ENCODE peak calls at places on chromosomes 13 and 19, in six cellular contexts. One of them, this sample, is unnamed.

GRCh38 chr13:114007566-114007965 is 33.7 kb upstream of the C13orf46 start:
- DNase-seq in T-helper 9 cell: no peak
- DNase-seq in islet precursor cell: no peak
- DNase-seq in NCI-H510A treated with DMSO at 0.1 percent for 48 hours: no peak
- DNase-seq in heart right ventricle: no peak
- DNase-seq in endodermal cell: no peak
- DNase-seq in this sample: no peak

GRCh38 chr13:41668130-41668757 is 210.9 kb downstream of the RGCC start:
- DNase-seq in heart right ventricle: no peak
- DNase-seq in islet precursor cell: peak
- DNase-seq in NCI-H510A treated with DMSO at 0.1 percent for 48 hours: peak
- DNase-seq in T-helper 9 cell: no peak
- DNase-seq in endodermal cell: peak
- DNase-seq in this sample: no peak

GRCh38 chr19:14480695-14481069 is 5.5 kb upstream of the PTGER1 start:
- DNase-seq in NCI-H510A treated with DMSO at 0.1 percent for 48 hours: no peak
- DNase-seq in heart right ventricle: no peak
- DNase-seq in T-helper 9 cell: no peak
- DNase-seq in islet precursor cell: no peak
- DNase-seq in endodermal cell: no peak
- DNase-seq in this sample: no peak

GRCh38 chr19:15283141-15283885 is 49.0 kb downstream of the BRD4 start:
- DNase-seq in T-helper 9 cell: no peak
- DNase-seq in NCI-H510A treated with DMSO at 0.1 percent for 48 hours: no peak
- DNase-seq in heart right ventricle: no peak
- DNase-seq in endodermal cell: no peak
- DNase-seq in islet precursor cell: no peak
- DNase-seq in this sample: no peak

GRCh38 chr13:111483621-111483987 is 163.2 kb downstream of the TEX29 start:
- DNase-seq in endodermal cell: no peak
- DNase-seq in T-helper 9 cell: no peak
- DNase-seq in islet precursor cell: no peak
- DNase-seq in heart right ventricle: no peak
- DNase-seq in NCI-H510A treated with DMSO at 0.1 percent for 48 hours: no peak
- DNase-seq in this sample: no peak

GRCh38 chr19:50998061-50998460 is 3.3 kb downstream of the KLK8 start:
- DNase-seq in heart right ventricle: no peak
- DNase-seq in NCI-H510A treated with DMSO at 0.1 percent for 48 hours: no peak
- DNase-seq in islet precursor cell: no peak
- DNase-seq in endodermal cell: no peak
- DNase-seq in T-helper 9 cell: no peak
- DNase-seq in this sample: no peak

GRCh38 chr13:104015646-104016396 is 949.6 kb upstream of the SLC10A2 start:
- DNase-seq in islet precursor cell: no peak
- DNase-seq in endodermal cell: no peak
- DNase-seq in NCI-H510A treated with DMSO at 0.1 percent for 48 hours: no peak
- DNase-seq in T-helper 9 cell: no peak
- DNase-seq in heart right ventricle: no peak
- DNase-seq in this sample: no peak

GRCh38 chr13:113629814-113630213 is 28.2 kb downstream of the ATP4B start:
- DNase-seq in NCI-H510A treated with DMSO at 0.1 percent for 48 hours: no peak
- DNase-seq in endodermal cell: no peak
- DNase-seq in heart right ventricle: peak
- DNase-seq in T-helper 9 cell: no peak
- DNase-seq in islet precursor cell: no peak
- DNase-seq in this sample: no peak

GRCh38 chr19:53927745-53928144 is 18.7 kb downstream of the CACNG7 start:
- DNase-seq in heart right ventricle: no peak
- DNase-seq in islet precursor cell: peak
- DNase-seq in endodermal cell: peak
- DNase-seq in NCI-H510A treated with DMSO at 0.1 percent for 48 hours: no peak
- DNase-seq in T-helper 9 cell: peak
- DNase-seq in this sample: no peak

GRCh38 chr13:81686877-81687276 is 1346.0 kb upstream of the SPRY2 start:
- DNase-seq in heart right ventricle: no peak
- DNase-seq in NCI-H510A treated with DMSO at 0.1 percent for 48 hours: no peak
- DNase-seq in endodermal cell: no peak
- DNase-seq in islet precursor cell: no peak
- DNase-seq in T-helper 9 cell: no peak
- DNase-seq in this sample: no peak

GRCh38 chr13:57631607-57632275 is at the start of gene PCDH17:
- DNase-seq in heart right ventricle: peak
- DNase-seq in NCI-H510A treated with DMSO at 0.1 percent for 48 hours: peak
- DNase-seq in endodermal cell: no peak
- DNase-seq in T-helper 9 cell: no peak
- DNase-seq in islet precursor cell: peak
- DNase-seq in this sample: no peak

GRCh38 chr13:35926859-35927530 is 204.2 kb downstream of the DCLK1 start:
- DNase-seq in NCI-H510A treated with DMSO at 0.1 percent for 48 hours: no peak
- DNase-seq in endodermal cell: no peak
- DNase-seq in islet precursor cell: no peak
- DNase-seq in heart right ventricle: no peak
- DNase-seq in T-helper 9 cell: no peak
- DNase-seq in this sample: no peak

GRCh38 chr13:54536112-54536511 is 1507.5 kb downstream of the OLFM4 start:
- DNase-seq in heart right ventricle: no peak
- DNase-seq in islet precursor cell: no peak
- DNase-seq in NCI-H510A treated with DMSO at 0.1 percent for 48 hours: peak
- DNase-seq in T-helper 9 cell: no peak
- DNase-seq in endodermal cell: no peak
- DNase-seq in this sample: no peak

GRCh38 chr19:13938361-13939027 is at the start of gene PODNL1:
- DNase-seq in islet precursor cell: no peak
- DNase-seq in heart right ventricle: no peak
- DNase-seq in NCI-H510A treated with DMSO at 0.1 percent for 48 hours: no peak
- DNase-seq in endodermal cell: no peak
- DNase-seq in T-helper 9 cell: no peak
- DNase-seq in this sample: no peak

GRCh38 chr19:48213959-48214358 is 41.8 kb downstream of the CARD8 start:
- DNase-seq in NCI-H510A treated with DMSO at 0.1 percent for 48 hours: no peak
- DNase-seq in T-helper 9 cell: no peak
- DNase-seq in endodermal cell: no peak
- DNase-seq in islet precursor cell: no peak
- DNase-seq in heart right ventricle: no peak
- DNase-seq in this sample: no peak

GRCh38 chr13:83048419-83048818 is 833.9 kb downstream of the SLITRK1 start:
- DNase-seq in endodermal cell: no peak
- DNase-seq in T-helper 9 cell: no peak
- DNase-seq in NCI-H510A treated with DMSO at 0.1 percent for 48 hours: no peak
- DNase-seq in heart right ventricle: no peak
- DNase-seq in islet precursor cell: no peak
- DNase-seq in this sample: no peak

GRCh38 chr19:3386447-3387234 is 20.3 kb downstream of the NFIC start:
- DNase-seq in heart right ventricle: peak
- DNase-seq in islet precursor cell: no peak
- DNase-seq in T-helper 9 cell: no peak
- DNase-seq in endodermal cell: peak
- DNase-seq in NCI-H510A treated with DMSO at 0.1 percent for 48 hours: no peak
- DNase-seq in this sample: no peak

GRCh38 chr19:50258918-50259372 is 55.5 kb downstream of the MYH14 start:
- DNase-seq in NCI-H510A treated with DMSO at 0.1 percent for 48 hours: no peak
- DNase-seq in T-helper 9 cell: no peak
- DNase-seq in islet precursor cell: no peak
- DNase-seq in heart right ventricle: peak
- DNase-seq in endodermal cell: peak
- DNase-seq in this sample: no peak

GRCh38 chr13:78609464-78610205 is 6.3 kb upstream of the POU4F1 start:
- DNase-seq in islet precursor cell: peak
- DNase-seq in T-helper 9 cell: no peak
- DNase-seq in heart right ventricle: no peak
- DNase-seq in endodermal cell: peak
- DNase-seq in NCI-H510A treated with DMSO at 0.1 percent for 48 hours: no peak
- DNase-seq in this sample: no peak

GRCh38 chr19:10858204-10858828 is 10.1 kb downstream of the C19orf38 start:
- DNase-seq in islet precursor cell: no peak
- DNase-seq in heart right ventricle: no peak
- DNase-seq in NCI-H510A treated with DMSO at 0.1 percent for 48 hours: no peak
- DNase-seq in T-helper 9 cell: peak
- DNase-seq in endodermal cell: peak
- DNase-seq in this sample: no peak

GRCh38 chr19:16628183-16628983 is at the start of gene MED26:
- DNase-seq in endodermal cell: peak
- DNase-seq in islet precursor cell: peak
- DNase-seq in NCI-H510A treated with DMSO at 0.1 percent for 48 hours: peak
- DNase-seq in T-helper 9 cell: peak
- DNase-seq in heart right ventricle: peak
- DNase-seq in this sample: peak